ENCODE peak calls at places on chromosomes 4 and X, in six cellular contexts. F is lung; X is tibial nerve; W is MG63; U is CD8-positive, alpha-beta T cell; J is GM23248. N is an unnamed sample.
A peak's percentile ranks its signal among the peaks of the same experiment; 100 is the strongest.

GRCh38 chrX:48910926-48911406 is 480 bp downstream of the SLC35A2 start:
- DNase-seq in U (no peak), F (no peak), X (no peak), W (no peak), J (peak; percentile 54), N (no peak)

GRCh38 chr4:1448589-1449420 is 42.6 kb upstream of the NKX1-1 start:
- DNase-seq in U (no peak), W (no peak), X (no peak), J (no peak), F (no peak), N (no peak)

GRCh38 chr4:1635452-1635851 is 48.7 kb downstream of the FAM53A start:
- DNase-seq in F (peak; percentile 37), U (no peak), W (no peak), J (no peak), X (no peak), N (no peak)

GRCh38 chr4:168877779-168878491 is 132.1 kb downstream of the CBR4 start:
- DNase-seq in J (peak; percentile 87), X (peak; percentile 7), W (no peak), F (peak; percentile 33), U (peak; percentile 0), N (no peak)

GRCh38 chr4:142474398-142475087 is 371.6 kb downstream of the INPP4B start:
- DNase-seq in F (no peak), X (no peak), W (peak; percentile 3), J (peak; percentile 56), U (no peak), N (peak; percentile 12)

GRCh38 chr4:7852568-7853185 is 87.0 kb downstream of the AFAP1 start:
- DNase-seq in J (no peak), W (no peak), X (peak; percentile 48), F (no peak), U (no peak), N (no peak)

GRCh38 chrX:120549483-120550452 is 11.0 kb downstream of the CUL4B start:
- DNase-seq in U (no peak), W (peak; percentile 71), F (no peak), X (no peak), J (peak; percentile 85), N (no peak)

GRCh38 chrX:22323541-22323940 is 50.8 kb downstream of the CBLL2 start:
- DNase-seq in X (no peak), W (peak; percentile 60), J (peak; percentile 82), U (no peak), F (no peak), N (no peak)

GRCh38 chr4:94406668-94407437 is 44.9 kb upstream of the PDLIM5 start:
- DNase-seq in F (peak; percentile 62), U (peak; percentile 39), W (peak; percentile 33), J (peak; percentile 84), X (peak; percentile 94), N (peak; percentile 43)

GRCh38 chr4:7635435-7635834 is 200.7 kb upstream of the PSAPL1 start:
- DNase-seq in U (no peak), J (no peak), X (no peak), W (no peak), F (no peak), N (no peak)

GRCh38 chr4:162891788-162892707 is 274.6 kb downstream of the NAF1 start:
- DNase-seq in W (no peak), X (no peak), U (no peak), J (no peak), F (no peak), N (no peak)

GRCh38 chr4:52907510-52907909 is 45.4 kb downstream of the RASL11B start:
- DNase-seq in U (no peak), W (no peak), F (no peak), J (no peak), X (no peak), N (no peak)

GRCh38 chr4:2487632-2488031 is 18.7 kb downstream of the RNF4 start:
- DNase-seq in F (no peak), U (no peak), J (no peak), X (no peak), W (no peak), N (no peak)

GRCh38 chr4:56286763-56287162 is 100.5 kb downstream of the AASDH start:
- DNase-seq in X (no peak), F (no peak), U (no peak), J (no peak), W (no peak), N (no peak)

GRCh38 chrX:21725498-21725897 is 32.4 kb downstream of the SMPX start:
- DNase-seq in J (peak; percentile 61), F (no peak), X (no peak), W (no peak), U (no peak), N (no peak)

GRCh38 chr4:77699731-77700210 is 94.2 kb downstream of the CXCL13 start:
- DNase-seq in U (no peak), W (no peak), X (no peak), J (peak; percentile 73), F (no peak), N (no peak)

GRCh38 chrX:12580548-12580947 is 210.7 kb upstream of the PRPS2 start:
- DNase-seq in X (no peak), U (no peak), F (no peak), W (no peak), J (no peak), N (no peak)

GRCh38 chr4:166049036-166049435 is 176.0 kb downstream of the TLL1 start:
- DNase-seq in U (no peak), W (no peak), J (no peak), F (no peak), X (no peak), N (no peak)

GRCh38 chrX:44495091-44495490 is 47.6 kb downstream of the FUNDC1 start:
- DNase-seq in U (no peak), W (no peak), J (no peak), X (no peak), F (no peak), N (no peak)

GRCh38 chrX:7108995-7109634 is 38.4 kb upstream of the STS start:
- DNase-seq in F (no peak), J (peak; percentile 15), U (no peak), W (no peak), X (no peak), N (no peak)

GRCh38 chr4:71545168-71545567 is 206.3 kb downstream of the SLC4A4 start:
- DNase-seq in F (no peak), J (peak; percentile 79), X (no peak), W (no peak), U (no peak), N (no peak)

GRCh38 chr4:48991357-48991756 is 5.3 kb downstream of the CWH43 start:
- DNase-seq in X (no peak), J (no peak), F (no peak), U (no peak), W (no peak), N (no peak)

GRCh38 chr4:51906167-51906647 is 63.3 kb downstream of the DCUN1D4 start:
- DNase-seq in W (no peak), X (no peak), U (no peak), F (no peak), J (no peak), N (no peak)

GRCh38 chr4:130110760-130111159 is 1014.8 kb downstream of the C4orf33 start:
- DNase-seq in F (no peak), W (no peak), U (no peak), X (no peak), J (no peak), N (no peak)

GRCh38 chr4:84031401-84031800 is 467.7 kb downstream of the NKX6-1 start:
- DNase-seq in U (no peak), X (no peak), J (no peak), W (no peak), F (no peak), N (no peak)

GRCh38 chr4:108398326-108398725 is 222.1 kb upstream of the RPL34 start:
- DNase-seq in U (no peak), J (no peak), F (no peak), W (no peak), X (no peak), N (no peak)

GRCh38 chr4:108397850-108398249 is 222.5 kb upstream of the RPL34 start:
- DNase-seq in J (no peak), U (no peak), F (no peak), X (no peak), W (no peak), N (no peak)

GRCh38 chr4:108396900-108397299 is 223.5 kb upstream of the RPL34 start:
- DNase-seq in W (no peak), J (no peak), U (no peak), X (no peak), F (no peak), N (no peak)

GRCh38 chr4:108393870-108394269 is 225.1 kb upstream of the LEF1 start:
- DNase-seq in J (no peak), X (no peak), W (no peak), F (no peak), U (no peak), N (no peak)

DNA sequence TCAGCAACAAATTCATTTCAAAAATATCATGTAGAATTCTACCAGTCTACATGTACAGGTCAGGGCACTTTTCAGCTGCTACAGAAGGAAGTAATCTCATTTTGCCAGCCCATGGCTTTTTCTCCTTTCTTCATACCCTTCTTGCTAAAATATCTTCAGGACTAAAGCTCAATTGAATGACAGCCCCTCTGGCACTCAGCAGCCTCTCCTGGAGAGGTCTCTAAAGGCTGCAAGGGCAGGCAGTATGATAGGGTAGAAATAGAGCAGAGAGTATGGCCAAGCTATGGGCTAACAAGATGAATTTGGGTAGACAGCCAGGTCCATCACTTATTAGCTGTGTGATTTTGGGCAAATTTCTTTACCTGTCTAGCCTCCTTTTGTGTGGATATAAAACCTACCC is 224.6 kb upstream of the RPL34 start:
- DNase-seq in J (no peak), U (no peak), F (no peak), X (no peak), W (no peak), N (no peak)
- H3K9me3 ChIP-seq in J (no peaks in the 10 kb centered on the region), U (no peaks in the 10 kb centered on the region), F (no peaks in the 10 kb centered on the region), X (no peaks in the 10 kb centered on the region), W (no peaks in the 10 kb centered on the region), N (no peaks in the 10 kb centered on the region)

GRCh38 chr4:152225680-152226079 is 310.2 kb downstream of the FBXW7 start:
- DNase-seq in X (no peak), F (no peak), W (no peak), U (no peak), J (no peak), N (no peak)

GRCh38 chr4:152224223-152224622 is 311.7 kb downstream of the FBXW7 start:
- DNase-seq in W (no peak), X (no peak), F (no peak), J (no peak), U (no peak), N (no peak)

GRCh38 chr4:152234571-152234970 is 301.3 kb downstream of the FBXW7 start:
- DNase-seq in J (no peak), W (no peak), F (no peak), U (no peak), X (no peak), N (no peak)

GRCh38 chr4:152224872-152225420 is 310.9 kb downstream of the FBXW7 start:
- DNase-seq in J (no peak), W (no peak), U (no peak), F (no peak), X (no peak), N (no peak)

GRCh38 chr4:152229782-152230289 is 306.1 kb downstream of the FBXW7 start:
- DNase-seq in X (no peak), W (no peak), F (no peak), J (no peak), U (no peak), N (no peak)
- H3K9me3 ChIP-seq in X (no peaks in the 10 kb centered on the region), W (no peaks in the 10 kb centered on the region), F (no peaks in the 10 kb centered on the region), J (no peaks in the 10 kb centered on the region), U (no peaks in the 10 kb centered on the region), N (no peaks in the 10 kb centered on the region)

GRCh38 chr4:374298-375160 is 36.9 kb downstream of the ZNF141 start:
- DNase-seq in X (no peak), U (no peak), J (no peak), W (no peak), F (no peak), N (no peak)
- H3K9me3 ChIP-seq in X (peaks cover 22% of the 10 kb centered on the region), U (peaks cover 56% of the 10 kb centered on the region), J (peaks cover 39% of the 10 kb centered on the region), W (peaks cover 35% of the 10 kb centered on the region), F (peaks cover 65% of the 10 kb centered on the region), N (peaks cover 57% of the 10 kb centered on the region)

GRCh38 chrX:70279081-70279480 is 2.9 kb upstream of the RAB41 start:
- DNase-seq in J (no peak), U (no peak), F (no peak), X (no peak), W (no peak), N (no peak)
- H3K9me3 ChIP-seq in J (no peaks in the 10 kb centered on the region), U (no peaks in the 10 kb centered on the region), F (no peaks in the 10 kb centered on the region), X (no peaks in the 10 kb centered on the region), W (no peaks in the 10 kb centered on the region), N (no peaks in the 10 kb centered on the region)